ENCODE peak calls at places on chromosomes 4 and X, in nine cellular contexts. S is kidney, A is tibial nerve, K is HepG2, G is fibroblast of lung, U is SJSA1, D is neuronal stem cell, H is aorta, V is DND-41. J is an unnamed sample. For H3K4me1, the result is how much of the 10 kb centered on the place peaks cover.

GRCh38 chr4:152605641-152606304 is 69.9 kb upstream of the FBXW7 start:
- DNase-seq in D (no peak), H (no peak), A (no peak), G (peak), S (no peak), U (no peak), K (no peak), V (no peak), J (no peak)

GRCh38 chrX:45517090-45517973 is 316.7 kb upstream of the DIPK2B start:
- DNase-seq in K (peak), A (no peak), G (peak), U (no peak), S (no peak), V (no peak), D (no peak), H (no peak), J (no peak)

GRCh38 chr4:145098675-145099037 is 545 bp downstream of the ABCE1 start:
- DNase-seq in A (peak), U (peak), S (no peak), H (no peak), K (peak), V (peak), D (no peak), G (peak), J (peak)

GRCh38 chrX:9362529-9362928 is 102.3 kb upstream of the TBL1X start:
- DNase-seq in G (no peak), A (no peak), K (no peak), U (no peak), H (no peak), D (no peak), V (no peak), S (no peak), J (no peak)

GRCh38 chrX:57821703-57822375 is 88.4 kb downstream of the ZXDA start:
- DNase-seq in S (no peak), G (peak), K (peak), A (peak), D (peak), V (peak), U (no peak), H (no peak), J (peak)

GRCh38 chr4:37522996-37523395 is 163.2 kb downstream of the RELL1 start:
- DNase-seq in S (no peak), H (no peak), D (no peak), V (no peak), K (no peak), U (no peak), A (no peak), G (no peak), J (no peak)

GRCh38 chrX:129925305-129926092 is 19.5 kb downstream of the UTP14A start:
- DNase-seq in S (no peak), G (peak), D (peak), A (peak), K (peak), H (peak), U (peak), V (peak), J (peak)

GRCh38 chr4:10655968-10656367 is 28.6 kb downstream of the CLNK start:
- DNase-seq in G (peak), V (no peak), K (no peak), A (no peak), H (no peak), D (no peak), S (no peak), U (no peak), J (peak)

GRCh38 chr4:158322119-158322518 is 111.8 kb downstream of the TMEM144 start:
- DNase-seq in D (no peak), K (no peak), A (no peak), V (no peak), G (no peak), S (no peak), H (no peak), U (no peak), J (no peak)

GRCh38 chr4:24169956-24170355 is 280.1 kb upstream of the PPARGC1A start:
- DNase-seq in A (no peak), H (no peak), U (no peak), G (no peak), S (no peak), D (no peak), K (no peak), V (no peak), J (no peak)

GRCh38 chr4:71229477-71230257 is 109.2 kb upstream of the SLC4A4 start:
- DNase-seq in G (peak), H (no peak), A (no peak), S (peak), V (peak), U (no peak), D (peak), K (peak), J (no peak)

GRCh38 chrX:124239911-124240310 is 92.5 kb upstream of the TEX13D start:
- DNase-seq in G (no peak), H (no peak), A (no peak), D (no peak), U (no peak), K (no peak), S (no peak), V (no peak), J (peak)

GRCh38 chr4:123043013-123043412 is 120.6 kb upstream of the NUDT6 start:
- DNase-seq in G (no peak), S (no peak), A (no peak), K (no peak), U (no peak), V (no peak), H (no peak), D (no peak), J (no peak)

GRCh38 chr4:1010522-1011021 is 854 bp upstream of the FGFRL1 start:
- DNase-seq in G (peak), V (no peak), A (peak), K (no peak), S (peak), H (peak), D (no peak), U (no peak), J (peak)

GRCh38 chrX:79290596-79290995 is 76.5 kb downstream of the ITM2A start:
- DNase-seq in A (no peak), S (no peak), G (no peak), U (no peak), H (no peak), V (peak), K (no peak), D (no peak), J (no peak)

GRCh38 chr4:172809319-172809718 is 359.3 kb upstream of the GALNT7 start:
- DNase-seq in S (no peak), A (no peak), K (no peak), U (no peak), V (no peak), D (peak), G (no peak), H (no peak), J (no peak)

GRCh38 chrX:11143931-11144678 is 33.0 kb downstream of the HCCS start:
- DNase-seq in D (peak), A (peak), K (peak), V (peak), G (peak), H (no peak), U (peak), S (no peak), J (peak)

GRCh38 chrX:77118686-77119085 is 328.5 kb upstream of the FGF16 start:
- DNase-seq in A (no peak), D (no peak), H (no peak), G (no peak), U (no peak), S (no peak), K (no peak), V (no peak), J (no peak)

GRCh38 chr4:64384237-64385176 is 24.7 kb downstream of the TECRL start:
- DNase-seq in V (no peak), S (peak), U (no peak), D (no peak), G (no peak), A (no peak), H (no peak), K (no peak), J (no peak)

GRCh38 chr4:104394409-104394813 is 100.3 kb downstream of the CXXC4 start:
- DNase-seq in U (no peak), A (no peak), S (no peak), V (no peak), D (no peak), G (no peak), K (no peak), H (no peak), J (no peak)

GRCh38 chr4:105022811-105023667 is 123.6 kb upstream of the TET2 start:
- DNase-seq in V (no peak), D (no peak), G (peak), U (no peak), A (no peak), S (no peak), H (no peak), K (no peak), J (no peak)

GRCh38 chrX:41128955-41129354 is 43.7 kb downstream of the USP9X start:
- DNase-seq in U (no peak), A (no peak), V (no peak), H (no peak), G (no peak), K (no peak), D (no peak), S (no peak), J (no peak)

GRCh38 chrX:78124304-78124703 is 15.1 kb downstream of the TAF9B start:
- DNase-seq in H (no peak), A (no peak), V (no peak), D (no peak), S (no peak), G (no peak), K (no peak), U (no peak), J (no peak)

GRCh38 chr4:39044364-39044946 is 12.2 kb upstream of the TMEM156 start:
- DNase-seq in H (peak), V (peak), D (peak), U (peak), G (peak), A (peak), K (peak), S (peak), J (peak)

GRCh38 chrX:154348646-154349358 is 25.6 kb downstream of the FLNA start:
- DNase-seq in H (no peak), K (no peak), D (no peak), V (no peak), A (no peak), S (peak), U (no peak), G (no peak), J (no peak)

GRCh38 chr4:77358315-77358928 is 201.4 kb downstream of the CCNG2 start:
- DNase-seq in S (no peak), K (peak), D (peak), H (no peak), G (peak), V (peak), U (no peak), A (peak), J (no peak)

GRCh38 chr4:180852743-180853142 is 1390.5 kb upstream of the TENM3 start:
- DNase-seq in H (no peak), V (no peak), A (no peak), G (no peak), U (no peak), K (no peak), D (no peak), S (no peak), J (no peak)

GRCh38 chrX:150032742-150033141 is 94.5 kb upstream of the EOLA2 start:
- DNase-seq in A (no peak), U (peak), S (no peak), H (no peak), G (peak), D (peak), K (no peak), V (no peak), J (no peak)

GRCh38 chrX:150036641-150037040 is 98.3 kb upstream of the EOLA2 start:
- DNase-seq in A (no peak), H (no peak), K (no peak), V (no peak), U (no peak), D (no peak), G (no peak), S (no peak), J (no peak)

GRCh38 chrX:150035531-150035930 is 97.2 kb upstream of the EOLA2 start:
- DNase-seq in D (no peak), A (no peak), K (no peak), U (no peak), V (no peak), S (no peak), H (no peak), G (peak), J (no peak)

GRCh38 chrX:150036181-150036580 is 97.9 kb upstream of the EOLA2 start:
- DNase-seq in V (no peak), A (no peak), K (peak), G (peak), S (no peak), D (no peak), H (no peak), U (peak), J (no peak)

GRCh38 chrX:150034788-150035187 is 96.5 kb upstream of the EOLA2 start:
- DNase-seq in G (no peak), K (no peak), V (no peak), D (no peak), U (no peak), H (no peak), A (no peak), S (no peak), J (no peak)
- H3K27ac ChIP-seq in G (no peak), K (no peak), V (no peak), D (no peak), U (no peak), H (no peak), A (no peak), S (no peak), J (no peak)

GRCh38 chrX:139085404-139085803 is 373.9 kb upstream of the FGF13 start:
- DNase-seq in A (no peak), V (no peak), K (no peak), H (no peak), S (no peak), G (no peak), D (no peak), U (no peak), J (no peak)

GRCh38 chrX:139081965-139082364 is 370.4 kb upstream of the FGF13 start:
- DNase-seq in U (no peak), H (no peak), A (no peak), G (no peak), V (no peak), K (no peak), D (no peak), S (no peak), J (no peak)

GRCh38 chrX:139086243-139086642 is 374.7 kb upstream of the FGF13 start:
- DNase-seq in V (no peak), U (no peak), S (no peak), A (no peak), K (no peak), G (no peak), D (no peak), H (no peak), J (no peak)

GRCh38 chrX:139079789-139080188 is 368.3 kb upstream of the FGF13 start:
- DNase-seq in U (no peak), V (no peak), A (no peak), G (no peak), D (no peak), S (no peak), K (no peak), H (no peak), J (no peak)

DNA sequence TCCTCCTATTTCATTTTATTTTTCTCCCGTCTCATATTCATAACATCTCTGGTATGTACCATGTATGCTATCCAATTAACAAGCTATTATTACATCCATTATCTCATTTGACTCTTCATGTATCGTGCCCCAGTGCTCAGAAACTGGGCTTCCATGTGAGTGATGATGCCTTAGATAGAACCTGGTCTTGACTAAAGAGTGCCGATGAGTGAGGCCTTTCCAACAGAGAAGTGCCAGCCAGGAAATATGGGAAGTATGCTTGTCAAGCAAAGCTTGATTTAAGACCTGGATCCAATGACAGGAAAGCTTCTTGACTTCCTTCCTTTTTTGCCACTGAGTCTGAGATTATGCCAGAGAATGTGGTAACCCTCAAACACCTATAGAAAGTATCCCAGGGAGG is 371.7 kb upstream of the FGF13 start:
- DNase-seq in H (no peak), D (no peak), K (no peak), U (no peak), A (no peak), V (no peak), S (no peak), G (no peak), J (no peak)
- H3K4me1 ChIP-seq in H (under half), D (under half), K (under half), U (under half), A (under half), V (under half), S (under half), G (under half), J (under half)

GRCh38 chr4:139011220-139011950 is 4.2 kb upstream of the NOCT start:
- DNase-seq in G (no peak), H (no peak), V (no peak), A (no peak), U (no peak), D (no peak), K (no peak), S (no peak), J (no peak)
- H3K27ac ChIP-seq in G (no peak), H (no peak), V (no peak), A (no peak), U (no peak), D (no peak), K (no peak), S (no peak), J (no peak)

GRCh38 chr4:156950090-156950489 is 21.5 kb downstream of the PDGFC start:
- DNase-seq in S (no peak), H (no peak), D (no peak), A (no peak), K (no peak), G (no peak), U (no peak), V (no peak), J (no peak)
- H3K4me1 ChIP-seq in S (under half), H (under half), D (under half), A (under half), K (under half), G (under half), U (half or more), V (under half), J (under half)

GRCh38 chr4:147776600-147777175 is 44.8 kb downstream of the ARHGAP10 start:
- DNase-seq in A (no peak), G (no peak), H (no peak), V (no peak), K (no peak), D (no peak), U (no peak), S (no peak), J (no peak)
- H3K27ac ChIP-seq in A (no peak), G (no peak), H (no peak), V (no peak), K (no peak), D (no peak), U (no peak), S (no peak), J (no peak)

DNA sequence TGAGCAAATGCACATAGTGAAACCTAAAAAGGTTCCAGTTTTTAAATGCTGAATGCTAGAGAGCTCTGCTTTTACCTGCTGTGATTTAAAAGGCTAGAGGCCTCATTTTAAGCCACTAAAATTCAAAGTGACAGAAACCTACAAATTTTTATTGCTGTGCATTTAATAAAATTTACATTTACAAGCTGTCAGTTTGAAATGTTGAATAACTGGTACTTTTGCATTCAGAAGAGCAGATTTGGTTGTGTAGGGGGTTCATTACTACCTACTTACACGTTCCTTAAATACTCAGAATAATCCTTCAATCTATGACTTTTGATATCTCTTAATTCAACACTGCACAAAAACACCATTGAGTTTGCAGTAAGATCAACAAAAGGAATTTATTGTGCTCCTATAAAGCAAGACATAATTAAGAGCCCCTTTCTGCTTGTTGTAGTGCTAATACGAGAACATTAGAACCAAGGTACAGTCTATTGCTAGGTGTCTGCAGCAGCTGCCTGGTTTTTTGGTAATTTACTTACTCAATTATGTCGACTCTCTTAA is 27.9 kb downstream of the NKX3-2 start:
- DNase-seq in D (no peak), V (no peak), S (no peak), A (no peak), H (no peak), G (no peak), K (no peak), U (no peak), J (no peak)
- H3K4me1 ChIP-seq in D (under half), V (under half), S (under half), A (under half), H (under half), G (under half), K (under half), U (under half), J (under half)

J was measured in CD4-positive, CD25-positive, alpha-beta regulatory T cell.